ENCODE peak calls at places on chromosomes 1 and 21, in eight cellular contexts. C, F, Z, Q, A, K, U and Y are unnamed samples.
A peak's percentile ranks its signal among the peaks of the same experiment; 100 is the strongest.

GRCh38 chr1:228807904-228808487 is 72.7 kb downstream of the RHOU start:
- DNase-seq in C (no peak), F (no peak), Z (no peak), Q (no peak), A (no peak), K (no peak), U (no peak), Y (no peak)

GRCh38 chr1:231020816-231021215 is 19.2 kb downstream of the FAM89A start:
- DNase-seq in C (no peak), F (no peak), Z (no peak), Q (peak; percentile 36), A (no peak), K (no peak), U (no peak), Y (no peak)

GRCh38 chr1:109975718-109976117 is 8.8 kb upstream of the AHCYL1 start:
- DNase-seq in C (peak; percentile 83), F (no peak), Z (no peak), Q (no peak), A (no peak), K (peak; percentile 71), U (no peak), Y (peak; percentile 78)

GRCh38 chr21:44723177-44724131 is 12.1 kb upstream of the TSPEAR start:
- DNase-seq in C (no peak), F (no peak), Z (peak; percentile 85), Q (no peak), A (no peak), K (no peak), U (no peak), Y (no peak)

GRCh38 chr1:43352351-43352705 is 6.5 kb upstream of the CDC20 start:
- DNase-seq in C (no peak), F (no peak), Z (no peak), Q (no peak), A (no peak), K (no peak), U (no peak), Y (no peak)

GRCh38 chr21:15514073-15514946 is 215.5 kb upstream of the USP25 start:
- DNase-seq in C (no peak), F (no peak), Z (no peak), Q (peak; percentile 40), A (peak; percentile 31), K (no peak), U (no peak), Y (no peak)

GRCh38 chr1:1732381-1732780 is 8.2 kb upstream of the CDK11A start:
- DNase-seq in C (no peak), F (no peak), Z (peak; percentile 65), Q (no peak), A (no peak), K (no peak), U (no peak), Y (no peak)

GRCh38 chr1:59678809-59679228 is 135.9 kb upstream of the HOOK1 start:
- DNase-seq in C (peak; percentile 43), F (no peak), Z (no peak), Q (no peak), A (no peak), K (peak; percentile 99), U (no peak), Y (peak; percentile 78)

GRCh38 chr1:8133657-8134430 is 107.7 kb upstream of the ERRFI1 start:
- DNase-seq in C (peak; percentile 40), F (peak; percentile 84), Z (peak; percentile 89), Q (no peak), A (no peak), K (peak; percentile 80), U (peak; percentile 95), Y (peak; percentile 92)

GRCh38 chr1:236829085-236829484 is 34.0 kb downstream of the MTR start:
- DNase-seq in C (no peak), F (no peak), Z (no peak), Q (no peak), A (no peak), K (no peak), U (no peak), Y (no peak)

GRCh38 chr21:43676391-43676790 is 17.0 kb downstream of the RRP1B start:
- DNase-seq in C (no peak), F (no peak), Z (no peak), Q (no peak), A (no peak), K (no peak), U (no peak), Y (no peak)

GRCh38 chr21:41706263-41706639 is 60.6 kb downstream of the RIPK4 start:
- DNase-seq in C (no peak), F (no peak), Z (no peak), Q (no peak), A (no peak), K (no peak), U (no peak), Y (no peak)

GRCh38 chr1:99598738-99599411 is 47.0 kb upstream of the PALMD start:
- DNase-seq in C (no peak), F (no peak), Z (no peak), Q (no peak), A (no peak), K (no peak), U (no peak), Y (no peak)

GRCh38 chr1:72282271-72282656 is at the start of gene NEGR1:
- DNase-seq in C (peak; percentile 54), F (peak; percentile 66), Z (peak; percentile 84), Q (peak; percentile 57), A (no peak), K (no peak), U (peak; percentile 87), Y (peak; percentile 49)

GRCh38 chr1:43688594-43689000 is 18.7 kb upstream of the ST3GAL3 start:
- DNase-seq in C (peak; percentile 27), F (no peak), Z (no peak), Q (no peak), A (peak; percentile 30), K (no peak), U (no peak), Y (no peak)

GRCh38 chr1:14404847-14405246 is 193.6 kb upstream of the KAZN start:
- DNase-seq in C (no peak), F (no peak), Z (no peak), Q (no peak), A (no peak), K (no peak), U (no peak), Y (no peak)

GRCh38 chr1:32104127-32104526 is 3.7 kb upstream of the KPNA6 start:
- DNase-seq in C (no peak), F (no peak), Z (no peak), Q (peak; percentile 46), A (no peak), K (no peak), U (no peak), Y (no peak)

GRCh38 chr1:162580315-162580714 is 18.8 kb downstream of the UAP1 start:
- DNase-seq in C (no peak), F (no peak), Z (no peak), Q (no peak), A (no peak), K (no peak), U (no peak), Y (no peak)

GRCh38 chr1:117653732-117654484 is 48.1 kb downstream of the TENT5C start:
- DNase-seq in C (peak; percentile 32), F (no peak), Z (no peak), Q (no peak), A (peak; percentile 34), K (no peak), U (no peak), Y (peak; percentile 32)

GRCh38 chr1:74767490-74767889 is 34.5 kb downstream of the TYW3 start:
- DNase-seq in C (peak; percentile 33), F (no peak), Z (no peak), Q (no peak), A (no peak), K (no peak), U (no peak), Y (peak; percentile 33)

DNA sequence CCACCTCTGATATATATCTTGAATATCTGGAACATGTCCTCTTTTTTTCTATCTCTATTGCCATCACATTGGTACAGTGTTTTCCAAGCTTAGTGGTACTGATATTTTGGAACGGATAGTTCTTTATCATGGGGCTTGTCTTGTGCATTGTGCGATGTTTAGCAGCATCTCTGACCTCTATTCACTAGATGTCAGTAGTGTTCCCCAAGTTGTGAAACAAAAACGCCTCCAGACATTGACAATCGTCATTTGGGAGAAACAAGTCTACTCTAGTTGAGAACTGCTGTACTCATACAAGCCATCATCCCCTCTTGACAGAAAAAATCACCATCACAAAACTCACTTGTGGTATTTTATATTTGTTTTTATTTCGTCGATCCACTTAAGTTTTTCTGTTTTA is 79.7 kb upstream of the CHODL start:
- DNase-seq in C (peak; percentile 2), F (no peak), Z (no peak), Q (no peak), A (peak; percentile 64), K (no peak), U (no peak), Y (peak; percentile 84)
- TF ChIP-seq CTCF in C (no peak), F (no peak), Z (no peak), Q (no peak), A (peak; percentile 42), K (no peak), U (no peak), Y (peak; percentile 37)

GRCh38 chr1:39812913-39813312 is 24.2 kb upstream of the BMP8B start:
- DNase-seq in C (no peak), F (no peak), Z (no peak), Q (no peak), A (no peak), K (no peak), U (no peak), Y (no peak)

GRCh38 chr1:39819091-39819812 is 30.6 kb upstream of the BMP8B start:
- DNase-seq in C (no peak), F (no peak), Z (no peak), Q (no peak), A (no peak), K (no peak), U (no peak), Y (peak; percentile 63)

GRCh38 chr1:39818482-39818881 is 29.8 kb upstream of the BMP8B start:
- DNase-seq in C (peak; percentile 75), F (no peak), Z (no peak), Q (no peak), A (no peak), K (no peak), U (no peak), Y (peak; percentile 85)

GRCh38 chr1:39822146-39822545 is 33.5 kb upstream of the BMP8B start:
- DNase-seq in C (no peak), F (no peak), Z (no peak), Q (no peak), A (no peak), K (no peak), U (no peak), Y (no peak)

GRCh38 chr1:39816431-39817090 is 27.9 kb upstream of the BMP8B start:
- DNase-seq in C (peak; percentile 89), F (peak; percentile 71), Z (no peak), Q (peak; percentile 75), A (peak; percentile 71), K (peak; percentile 38), U (peak; percentile 77), Y (peak; percentile 72)
- TF ChIP-seq CTCF in C (peak; percentile 75), F (peak; percentile 77), Z (peak; percentile 76), Q (peak; percentile 76), A (peak; percentile 67), K (peak; percentile 75), U (peak; percentile 80), Y (peak; percentile 58)

GRCh38 chr1:203367051-203367450 is 16.1 kb upstream of the FMOD start:
- DNase-seq in C (no peak), F (no peak), Z (no peak), Q (no peak), A (peak; percentile 6), K (no peak), U (no peak), Y (no peak)
- TF ChIP-seq CTCF in C (no peak), F (no peak), Z (no peak), Q (no peak), A (no peak), K (no peak), U (no peak), Y (no peak)

GRCh38 chr1:175530167-175530566 is 213.2 kb downstream of the TNR start:
- DNase-seq in C (no peak), F (no peak), Z (no peak), Q (no peak), A (no peak), K (no peak), U (no peak), Y (no peak)
- TF ChIP-seq CTCF in C (no peak), F (no peak), Z (no peak), Q (no peak), A (no peak), K (no peak), U (no peak), Y (no peak)